ENCODE peak calls at places on chromosomes 5 and 9, in seven cellular contexts. W is NB4; N is fibroblast of lung; I is NCI-H460; Z is CD4-positive, CD25-positive, alpha-beta regulatory T cell; U is cardiac fibroblast; X is colonic mucosa. Q is an unnamed sample.

GRCh38 chr5:1517838-1518237 is 5.9 kb downstream of the LPCAT1 start:
- DNase-seq in N (no peak), W (no peak), I (no peak), Z (no peak), U (no peak), X (peak), Q (peak)

GRCh38 chr9:110284211-110284849 is 28.0 kb upstream of the TXN start:
- DNase-seq in Z (no peak), X (peak), W (no peak), I (no peak), U (no peak), N (no peak), Q (no peak)

GRCh38 chr5:149358294-149358651 is 427 bp downstream of the PCYOX1L start:
- DNase-seq in X (peak), U (no peak), Z (peak), I (no peak), W (peak), N (no peak), Q (peak)

GRCh38 chr5:142540774-142541466 is 145.0 kb downstream of the FGF1 start:
- DNase-seq in N (peak), I (no peak), Z (no peak), X (no peak), W (no peak), U (peak), Q (no peak)

GRCh38 chr9:136972743-136973142 is 4.6 kb upstream of the PTGDS start:
- DNase-seq in U (no peak), Z (no peak), I (no peak), N (no peak), W (no peak), X (no peak), Q (no peak)

GRCh38 chr5:174601937-174602336 is 122.4 kb upstream of the MSX2 start:
- DNase-seq in X (no peak), W (no peak), I (no peak), U (no peak), N (peak), Z (no peak), Q (no peak)

GRCh38 chr5:55853818-55854217 is 2.7 kb downstream of the IL31RA start:
- DNase-seq in N (peak), I (no peak), Z (no peak), W (no peak), X (no peak), U (peak), Q (no peak)

GRCh38 chr9:22446950-22447606 is 454 bp downstream of the DMRTA1 start:
- DNase-seq in U (peak), N (peak), X (peak), W (no peak), Z (no peak), I (peak), Q (peak)

GRCh38 chr5:176693477-176693851 is 46.2 kb downstream of the TSPAN17 start:
- DNase-seq in Z (no peak), X (peak), I (no peak), U (no peak), N (no peak), W (peak), Q (no peak)

GRCh38 chr9:115717711-115718173 is 435.8 kb upstream of the PAPPA start:
- DNase-seq in W (no peak), X (no peak), I (no peak), N (no peak), U (peak), Z (no peak), Q (no peak)

GRCh38 chr9:93058357-93059096 is at the start of gene SUSD3:
- DNase-seq in I (no peak), U (peak), X (peak), W (peak), Z (peak), N (peak), Q (peak)

GRCh38 chr9:86303316-86303975 is 21.1 kb upstream of the ISCA1 start:
- DNase-seq in X (no peak), U (peak), Z (peak), N (no peak), I (no peak), W (peak), Q (no peak)

GRCh38 chr5:14217587-14217986 is 74.4 kb downstream of the TRIO start:
- DNase-seq in I (peak), X (no peak), W (no peak), Z (no peak), U (no peak), N (no peak), Q (peak)

GRCh38 chr5:150582281-150582791 is 58.1 kb upstream of the SYNPO start:
- DNase-seq in X (peak), U (peak), Z (no peak), N (peak), I (no peak), W (no peak), Q (peak)

GRCh38 chr5:132022737-132023136 is 11.3 kb upstream of the ACSL6 start:
- DNase-seq in Z (no peak), X (no peak), U (no peak), I (no peak), W (no peak), N (no peak), Q (no peak)

GRCh38 chr9:76403352-76403751 is 9.1 kb upstream of the RFK start:
- DNase-seq in Z (peak), W (peak), N (peak), X (no peak), U (peak), I (peak), Q (no peak)

GRCh38 chr9:130382636-130383349 is 62.0 kb upstream of the ASS1 start:
- DNase-seq in U (no peak), I (no peak), N (no peak), Z (no peak), X (no peak), W (no peak), Q (no peak)

GRCh38 chr5:31963961-31964360 is 210.2 kb downstream of the GOLPH3 start:
- DNase-seq in W (no peak), Z (no peak), N (no peak), U (no peak), X (no peak), I (no peak), Q (no peak)

GRCh38 chr9:126879288-126879687 is 18.8 kb downstream of the ZBTB34 start:
- DNase-seq in N (peak), W (no peak), X (no peak), U (no peak), Z (no peak), I (no peak), Q (no peak)

GRCh38 chr5:146342882-146343865 is 4.5 kb downstream of the POU4F3 start:
- DNase-seq in U (no peak), W (no peak), I (no peak), N (no peak), X (no peak), Z (no peak), Q (no peak)

GRCh38 chr9:106892632-106893031 is 29.7 kb downstream of the ZNF462 start:
- DNase-seq in X (no peak), U (peak), W (no peak), I (peak), Z (no peak), N (peak), Q (no peak)

GRCh38 chr9:101727621-101728524 is 10.6 kb downstream of the GRIN3A start:
- DNase-seq in N (peak), U (peak), X (no peak), W (peak), Z (no peak), I (peak), Q (no peak)

GRCh38 chr9:134179595-134179917 is 15.2 kb upstream of the RNU6ATAC start:
- DNase-seq in X (no peak), N (no peak), I (no peak), W (no peak), Z (no peak), U (no peak), Q (peak)

GRCh38 chr5:130335116-130335515 is 430.9 kb downstream of the CHSY3 start:
- DNase-seq in X (no peak), W (no peak), N (peak), U (peak), Z (no peak), I (peak), Q (no peak)

Q was measured in left lobe of liver.